ENCODE peak calls at places on chromosomes 7 and 10, in seven cellular contexts. N is fibroblast of pulmonary artery, M is progenitor cell of endocrine pancreas, X is heart right ventricle, D is left lung, Q is PC-9, E is colonic mucosa. H is an unnamed sample.
A peak's percentile ranks its signal among the peaks of the same experiment; 100 is the strongest.

GRCh38 chr10:123359539-123359938 is 205.3 kb downstream of the BUB3 start:
- DNase-seq in N (no peak), M (no peak), X (no peak), D (no peak), Q (no peak), E (no peak), H (peak; percentile 26)

GRCh38 chr7:149462101-149462520 is 1.2 kb upstream of the ZNF777 start:
- DNase-seq in N (no peak), M (no peak), X (no peak), D (no peak), Q (no peak), E (no peak), H (no peak)

GRCh38 chr7:25820432-25821040 is 331.5 kb upstream of the NFE2L3 start:
- DNase-seq in N (no peak), M (no peak), X (no peak), D (no peak), Q (peak; percentile 3), E (no peak), H (peak; percentile 9)

GRCh38 chr7:150871601-150872000 is 19.3 kb downstream of the AOC1 start:
- DNase-seq in N (no peak), M (no peak), X (no peak), D (no peak), Q (no peak), E (no peak), H (no peak)

GRCh38 chr10:613217-613616 is 76.3 kb downstream of the DIP2C start:
- DNase-seq in N (no peak), M (no peak), X (peak; percentile 45), D (peak; percentile 64), Q (peak; percentile 70), E (peak; percentile 82), H (no peak)

GRCh38 chr7:55964261-55964801 is at the start of gene NIPSNAP2:
- DNase-seq in N (peak; percentile 53), M (peak; percentile 59), X (no peak), D (peak; percentile 92), Q (peak; percentile 81), E (peak; percentile 45), H (peak; percentile 90)

GRCh38 chr7:38656976-38657375 is 25.8 kb upstream of the AMPH start:
- DNase-seq in N (peak; percentile 67), M (no peak), X (no peak), D (no peak), Q (no peak), E (no peak), H (no peak)

GRCh38 chr7:2016021-2016631 is 216.6 kb downstream of the MAD1L1 start:
- DNase-seq in N (no peak), M (no peak), X (no peak), D (peak; percentile 63), Q (no peak), E (no peak), H (no peak)

GRCh38 chr7:125504848-125505247 is 575.2 kb upstream of the POT1 start:
- DNase-seq in N (no peak), M (no peak), X (no peak), D (no peak), Q (no peak), E (no peak), H (no peak)

GRCh38 chr7:27689045-27689877 is 26.6 kb upstream of the HIBADH start:
- DNase-seq in N (peak; percentile 73), M (no peak), X (no peak), D (no peak), Q (peak; percentile 49), E (peak; percentile 25), H (peak; percentile 35)

GRCh38 chr10:11936389-11937152 is 106.0 kb downstream of the UPF2 start:
- DNase-seq in N (no peak), M (no peak), X (no peak), D (no peak), Q (no peak), E (peak; percentile 58), H (no peak)

GRCh38 chr7:101620991-101621390 is 8.1 kb downstream of the MYL10 start:
- DNase-seq in N (no peak), M (no peak), X (no peak), D (peak; percentile 22), Q (no peak), E (no peak), H (no peak)

GRCh38 chr7:140484479-140484878 is 5.2 kb upstream of the MKRN1 start:
- DNase-seq in N (no peak), M (no peak), X (no peak), D (no peak), Q (no peak), E (no peak), H (no peak)

GRCh38 chr7:71594746-71595145 is 462.8 kb downstream of the GALNT17 start:
- DNase-seq in N (no peak), M (no peak), X (no peak), D (no peak), Q (no peak), E (no peak), H (no peak)

GRCh38 chr10:18216482-18216881 is 76.3 kb downstream of the CACNB2 start:
- DNase-seq in N (peak; percentile 60), M (no peak), X (no peak), D (no peak), Q (peak; percentile 9), E (no peak), H (no peak)

GRCh38 chr7:42426163-42426562 is 189.2 kb upstream of the GLI3 start:
- DNase-seq in N (peak; percentile 86), M (no peak), X (no peak), D (no peak), Q (no peak), E (no peak), H (no peak)

GRCh38 chr10:29969255-29970011 is 90.0 kb downstream of the JCAD start:
- DNase-seq in N (no peak), M (no peak), X (no peak), D (no peak), Q (no peak), E (no peak), H (no peak)

GRCh38 chr10:29962451-29962850 is 96.9 kb downstream of the JCAD start:
- DNase-seq in N (no peak), M (no peak), X (no peak), D (no peak), Q (no peak), E (no peak), H (no peak)

GRCh38 chr10:29968556-29968955 is 90.8 kb downstream of the JCAD start:
- DNase-seq in N (no peak), M (no peak), X (no peak), D (no peak), Q (no peak), E (no peak), H (no peak)

GRCh38 chr10:29970012-29970396 is 89.4 kb downstream of the JCAD start:
- DNase-seq in N (no peak), M (no peak), X (no peak), D (no peak), Q (no peak), E (no peak), H (no peak)

GRCh38 chr10:29966269-29966668 is 93.1 kb downstream of the JCAD start:
- DNase-seq in N (no peak), M (no peak), X (no peak), D (no peak), Q (no peak), E (no peak), H (no peak)
- TF ChIP-seq CTCF in N (no peak), M (no peak), X (no peak), D (no peak), Q (no peak), E (no peak), H (no peak)

DNA sequence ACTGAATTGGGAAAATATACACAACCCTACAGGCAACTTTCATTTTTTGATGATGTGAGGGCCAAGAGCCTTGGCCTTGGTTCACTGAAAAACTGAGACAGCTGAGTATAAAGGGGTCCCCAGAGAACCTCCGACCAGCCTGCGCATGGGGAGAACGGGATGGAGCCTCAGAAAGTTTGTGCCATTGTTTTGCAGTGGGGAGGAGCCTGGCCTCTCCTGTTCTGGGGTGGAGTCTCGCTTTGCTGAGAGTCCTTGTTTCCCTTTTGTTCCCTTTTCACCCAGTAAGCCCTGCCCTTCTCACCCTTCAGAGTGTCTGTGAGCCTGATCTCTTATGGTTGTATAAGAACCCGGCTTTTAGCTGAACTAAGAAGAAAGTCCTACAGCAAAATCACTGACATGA is 193.2 kb upstream of the AKR1E2 start:
- DNase-seq in N (no peak), M (no peak), X (no peak), D (no peak), Q (peak; percentile 19), E (no peak), H (no peak)
- TF ChIP-seq CTCF in N (no peak), M (no peak), X (no peak), D (no peak), Q (no peak), E (no peak), H (no peak)

DNA sequence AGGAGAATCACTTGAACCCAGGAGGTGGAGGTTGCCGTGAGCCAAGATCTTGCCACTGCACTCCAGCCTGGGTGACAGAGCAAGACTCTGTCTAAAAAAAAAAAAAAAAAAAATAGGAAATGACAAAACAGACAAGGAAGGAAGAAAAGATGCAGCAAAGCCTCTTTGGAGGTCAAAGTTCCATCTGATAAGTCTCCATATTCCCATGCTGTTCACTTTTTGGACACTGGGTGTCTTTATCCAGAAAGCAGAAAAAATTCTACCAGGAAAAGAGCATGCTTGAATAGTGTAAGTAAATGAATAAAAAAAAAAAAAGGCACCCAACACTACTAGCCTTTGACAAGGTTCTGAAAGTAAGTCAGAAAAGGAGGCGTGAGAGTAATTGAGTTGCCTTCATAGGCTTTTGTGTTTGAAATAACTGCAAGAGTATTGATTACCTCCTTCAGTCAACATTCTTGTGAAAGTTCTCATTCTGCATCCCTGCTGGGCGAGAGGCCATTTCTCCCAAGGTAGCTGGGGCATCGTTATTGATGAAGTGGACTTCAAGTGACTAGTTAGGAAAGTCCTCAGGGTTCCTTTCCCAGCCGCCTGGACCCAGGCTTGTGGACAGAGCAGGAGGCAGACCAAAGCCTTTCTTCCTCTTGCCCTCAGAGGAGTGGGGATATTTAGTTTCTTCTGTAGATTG is 133.3 kb upstream of the KIF5B start:
- DNase-seq in N (peak; percentile 29), M (peak; percentile 12), X (no peak), D (no peak), Q (no peak), E (peak; percentile 48), H (no peak)
- TF ChIP-seq CTCF in N (peak; percentile 16), M (peak; percentile 43), X (no peak), D (no peak), Q (no peak), E (peak; percentile 22), H (no peak)

GRCh38 chr7:124155400-124156022 is 122.6 kb upstream of the TMEM229A start:
- DNase-seq in N (peak; percentile 41), M (no peak), X (no peak), D (no peak), Q (no peak), E (no peak), H (peak; percentile 6)

DNA sequence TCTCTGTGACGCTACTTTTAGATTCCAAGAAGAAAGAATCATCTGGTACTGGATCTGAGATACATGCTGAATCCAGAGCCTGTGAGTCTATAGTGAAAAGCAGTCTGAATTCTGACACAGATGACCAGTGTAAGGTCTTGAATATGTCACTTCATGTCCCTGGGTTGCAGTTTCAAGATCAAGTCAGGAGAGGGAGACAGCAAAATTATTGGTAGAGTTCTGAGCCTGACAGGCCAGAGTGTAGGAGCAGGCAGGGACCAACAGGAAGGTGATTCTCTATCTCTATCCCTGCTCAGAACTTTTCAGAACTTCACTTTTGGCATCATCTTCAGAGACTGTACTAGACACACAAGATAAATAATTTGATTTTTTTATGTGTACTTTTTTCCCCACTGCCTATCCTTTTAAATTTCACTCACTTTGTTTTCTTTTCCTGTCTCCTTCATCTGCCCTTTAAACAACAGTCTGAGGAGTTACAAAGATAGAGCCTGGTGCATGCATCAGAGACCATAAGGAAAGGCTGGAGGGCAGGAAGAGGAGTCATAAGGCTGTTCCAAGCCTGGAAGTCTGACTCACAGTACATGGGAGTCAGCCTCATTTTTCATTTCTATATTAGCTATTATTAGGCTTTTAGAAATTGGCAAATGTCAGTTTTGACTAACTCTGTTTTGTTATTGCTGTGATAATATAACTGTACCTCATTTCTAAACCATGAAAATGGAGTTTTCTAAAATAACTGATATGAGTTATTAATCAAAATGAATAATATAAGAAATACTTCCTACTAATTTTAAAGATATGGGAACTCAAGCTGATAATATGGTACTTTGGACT is 120.2 kb upstream of the TMEM229A start:
- DNase-seq in N (peak; percentile 57), M (no peak), X (no peak), D (no peak), Q (peak; percentile 14), E (no peak), H (no peak)
- TF ChIP-seq CTCF in N (peak; percentile 39), M (peak; percentile 62), X (no peak), D (no peak), Q (peak; percentile 53), E (no peak), H (peak; percentile 31)

H was measured in GM13977.